ENCODE peak calls at places on chromosomes 2 and 18, in four cellular contexts. One of them, this sample, is unnamed.

GRCh38 chr2:17918789-17919188 is 40.3 kb downstream of the KCNS3 start:
- DNase-seq in vagina: no peak
- DNase-seq in progenitor cell of endocrine pancreas: no peak
- DNase-seq in K562: no peak
- DNase-seq in this sample: no peak

GRCh38 chr18:3261393-3262233 is at the start of gene MYL12B:
- DNase-seq in vagina: no peak
- DNase-seq in progenitor cell of endocrine pancreas: peak; percentile 67
- DNase-seq in K562: peak; percentile 92
- DNase-seq in this sample: peak; percentile 77

GRCh38 chr2:160271166-160272086 is 71.4 kb upstream of the ITGB6 start:
- DNase-seq in vagina: no peak
- DNase-seq in progenitor cell of endocrine pancreas: no peak
- DNase-seq in K562: peak; percentile 4
- DNase-seq in this sample: peak; percentile 28

GRCh38 chr18:11752116-11752911 is 63.2 kb downstream of the GNAL start:
- DNase-seq in vagina: no peak
- DNase-seq in progenitor cell of endocrine pancreas: no peak
- DNase-seq in K562: peak; percentile 8
- DNase-seq in this sample: no peak

GRCh38 chr2:179440642-179441251 is 176.1 kb upstream of the SESTD1 start:
- DNase-seq in vagina: no peak
- DNase-seq in progenitor cell of endocrine pancreas: no peak
- DNase-seq in K562: peak; percentile 48
- DNase-seq in this sample: no peak

GRCh38 chr2:86037141-86037794 is 68.4 kb downstream of the POLR1A start:
- DNase-seq in vagina: no peak
- DNase-seq in progenitor cell of endocrine pancreas: no peak
- DNase-seq in K562: peak; percentile 25
- DNase-seq in this sample: peak; percentile 89

GRCh38 chr18:59960272-59960671 is 60.5 kb downstream of the PMAIP1 start:
- DNase-seq in vagina: no peak
- DNase-seq in progenitor cell of endocrine pancreas: no peak
- DNase-seq in K562: no peak
- DNase-seq in this sample: no peak

GRCh38 chr2:59025157-59025757 is 784.1 kb upstream of the FANCL start:
- DNase-seq in vagina: no peak
- DNase-seq in progenitor cell of endocrine pancreas: peak; percentile 24
- DNase-seq in K562: peak; percentile 55
- DNase-seq in this sample: no peak

GRCh38 chr2:222651721-222652420 is 4.0 kb downstream of the FARSB start:
- DNase-seq in vagina: no peak
- DNase-seq in progenitor cell of endocrine pancreas: no peak
- DNase-seq in K562: no peak
- DNase-seq in this sample: no peak

GRCh38 chr18:42614619-42615293 is 500.7 kb downstream of the RIT2 start:
- DNase-seq in vagina: no peak
- DNase-seq in progenitor cell of endocrine pancreas: no peak
- DNase-seq in K562: no peak
- DNase-seq in this sample: no peak

GRCh38 chr2:234403074-234403473 is 93.8 kb downstream of the ARL4C start:
- DNase-seq in vagina: no peak
- DNase-seq in progenitor cell of endocrine pancreas: no peak
- DNase-seq in K562: no peak
- DNase-seq in this sample: no peak

GRCh38 chr2:208370881-208371633 is 35.5 kb upstream of the PTH2R start:
- DNase-seq in vagina: no peak
- DNase-seq in progenitor cell of endocrine pancreas: no peak
- DNase-seq in K562: peak; percentile 52
- DNase-seq in this sample: no peak

GRCh38 chr2:76128622-76129021 is 417.9 kb upstream of the GCFC2 start:
- DNase-seq in vagina: no peak
- DNase-seq in progenitor cell of endocrine pancreas: no peak
- DNase-seq in K562: no peak
- DNase-seq in this sample: no peak

GRCh38 chr2:176612736-176613135 is 343.5 kb downstream of the MTX2 start:
- DNase-seq in vagina: no peak
- DNase-seq in progenitor cell of endocrine pancreas: no peak
- DNase-seq in K562: no peak
- DNase-seq in this sample: no peak

GRCh38 chr2:25340340-25340886 is 1.3 kb downstream of the DNMT3A start:
- DNase-seq in vagina: no peak
- DNase-seq in progenitor cell of endocrine pancreas: no peak
- DNase-seq in K562: peak; percentile 17
- DNase-seq in this sample: peak; percentile 75

GRCh38 chr18:67509711-67510110 is 6.8 kb downstream of the DSEL start:
- DNase-seq in vagina: no peak
- DNase-seq in progenitor cell of endocrine pancreas: no peak
- DNase-seq in K562: no peak
- DNase-seq in this sample: no peak

GRCh38 chr2:11729362-11730212 is 16.8 kb upstream of the LPIN1 start:
- DNase-seq in vagina: no peak
- DNase-seq in progenitor cell of endocrine pancreas: no peak
- DNase-seq in K562: no peak
- DNase-seq in this sample: no peak

GRCh38 chr2:241218131-241219029 is 29.9 kb downstream of the ANO7 start:
- DNase-seq in vagina: no peak
- DNase-seq in progenitor cell of endocrine pancreas: peak; percentile 43
- DNase-seq in K562: peak; percentile 71
- DNase-seq in this sample: peak; percentile 56

GRCh38 chr2:31168291-31168690 is 30.1 kb upstream of the GALNT14 start:
- DNase-seq in vagina: no peak
- DNase-seq in progenitor cell of endocrine pancreas: no peak
- DNase-seq in K562: no peak
- DNase-seq in this sample: no peak

GRCh38 chr2:45890819-45891218 is 239.3 kb downstream of the PRKCE start:
- DNase-seq in vagina: no peak
- DNase-seq in progenitor cell of endocrine pancreas: no peak
- DNase-seq in K562: no peak
- DNase-seq in this sample: no peak
- TF ChIP-seq CTCF in vagina: no peak
- TF ChIP-seq CTCF in progenitor cell of endocrine pancreas: no peak
- TF ChIP-seq CTCF in K562: no peak
- TF ChIP-seq CTCF in this sample: no peak

GRCh38 chr2:10303634-10304378 is 1.1 kb downstream of the HPCAL1 start:
- DNase-seq in vagina: no peak
- DNase-seq in progenitor cell of endocrine pancreas: peak; percentile 48
- DNase-seq in K562: peak; percentile 57
- DNase-seq in this sample: peak; percentile 52
- TF ChIP-seq CTCF in vagina: no peak
- TF ChIP-seq CTCF in progenitor cell of endocrine pancreas: peak; percentile 38
- TF ChIP-seq CTCF in K562: peak; percentile 18
- TF ChIP-seq CTCF in this sample: no peak

DNA sequence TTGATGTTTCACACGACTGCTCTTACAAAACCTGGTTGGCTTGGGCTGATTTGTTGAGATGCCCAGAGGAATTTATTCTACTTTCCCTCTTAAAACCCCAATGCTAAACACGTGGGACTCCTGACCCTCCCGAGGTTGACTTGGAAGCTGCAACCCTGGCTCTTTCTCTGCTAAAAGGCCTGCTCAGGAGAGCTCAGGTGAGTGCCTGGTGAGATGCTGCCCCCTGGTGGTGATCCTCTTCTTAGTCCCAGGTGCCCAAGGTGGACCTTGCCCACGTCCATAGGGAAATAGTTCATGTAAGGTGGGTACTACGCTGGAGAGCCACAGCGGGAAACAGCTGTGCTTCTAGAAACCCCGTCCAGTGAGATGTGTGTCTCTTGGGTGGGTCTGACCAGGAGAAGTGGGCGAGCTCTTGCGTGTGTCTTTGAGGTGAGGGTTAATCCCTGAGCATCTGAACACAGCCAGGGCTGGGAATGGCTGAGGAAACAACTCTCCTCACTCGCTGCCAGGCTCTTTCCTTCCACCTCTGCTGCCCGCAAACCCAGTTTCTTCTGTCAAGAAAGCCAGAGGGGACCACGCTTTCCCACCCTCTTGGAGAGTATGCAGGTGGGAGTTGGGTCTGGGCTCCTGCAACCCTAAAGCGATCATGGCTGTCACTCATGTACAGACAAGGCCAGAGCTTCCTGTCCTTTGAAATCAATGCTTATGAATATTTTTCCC is 25.5 kb upstream of the PXDN start:
- DNase-seq in vagina: no peak
- DNase-seq in progenitor cell of endocrine pancreas: peak; percentile 82
- DNase-seq in K562: peak; percentile 69
- DNase-seq in this sample: peak; percentile 60
- TF ChIP-seq CTCF in vagina: peak; percentile 50
- TF ChIP-seq CTCF in progenitor cell of endocrine pancreas: peak; percentile 93
- TF ChIP-seq CTCF in K562: peak; percentile 83
- TF ChIP-seq CTCF in this sample: peak; percentile 42

DNA sequence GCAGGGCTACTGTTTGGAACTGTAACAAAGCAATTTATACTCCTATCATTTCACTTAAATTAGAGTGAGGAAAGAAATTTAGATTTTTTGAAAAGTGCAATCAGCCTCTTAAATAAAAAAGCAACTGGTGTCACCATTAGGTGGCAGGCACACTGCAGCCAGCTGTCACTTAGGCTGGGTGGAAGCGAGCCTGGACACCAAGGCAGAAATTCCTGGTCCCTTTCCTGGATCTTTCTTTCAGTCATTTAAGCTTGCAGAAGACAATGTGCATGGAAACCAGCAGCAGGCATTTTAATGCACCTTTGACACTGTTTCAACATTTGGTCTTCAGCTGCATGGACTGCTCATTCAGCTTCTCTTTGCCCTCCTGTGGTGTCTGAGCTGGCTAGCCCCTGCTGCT is 61.0 kb downstream of the AQP4 start:
- DNase-seq in vagina: no peak
- DNase-seq in progenitor cell of endocrine pancreas: no peak
- DNase-seq in K562: no peak
- DNase-seq in this sample: no peak
- TF ChIP-seq CTCF in vagina: no peak
- TF ChIP-seq CTCF in progenitor cell of endocrine pancreas: peak; percentile 56
- TF ChIP-seq CTCF in K562: no peak
- TF ChIP-seq CTCF in this sample: no peak

GRCh38 chr2:20755132-20755800 is 67.6 kb downstream of the LDAH start:
- DNase-seq in vagina: no peak
- DNase-seq in progenitor cell of endocrine pancreas: no peak
- DNase-seq in K562: no peak
- DNase-seq in this sample: no peak
- TF ChIP-seq CTCF in vagina: no peak
- TF ChIP-seq CTCF in progenitor cell of endocrine pancreas: peak; percentile 14
- TF ChIP-seq CTCF in K562: peak; percentile 13
- TF ChIP-seq CTCF in this sample: no peak

DNA sequence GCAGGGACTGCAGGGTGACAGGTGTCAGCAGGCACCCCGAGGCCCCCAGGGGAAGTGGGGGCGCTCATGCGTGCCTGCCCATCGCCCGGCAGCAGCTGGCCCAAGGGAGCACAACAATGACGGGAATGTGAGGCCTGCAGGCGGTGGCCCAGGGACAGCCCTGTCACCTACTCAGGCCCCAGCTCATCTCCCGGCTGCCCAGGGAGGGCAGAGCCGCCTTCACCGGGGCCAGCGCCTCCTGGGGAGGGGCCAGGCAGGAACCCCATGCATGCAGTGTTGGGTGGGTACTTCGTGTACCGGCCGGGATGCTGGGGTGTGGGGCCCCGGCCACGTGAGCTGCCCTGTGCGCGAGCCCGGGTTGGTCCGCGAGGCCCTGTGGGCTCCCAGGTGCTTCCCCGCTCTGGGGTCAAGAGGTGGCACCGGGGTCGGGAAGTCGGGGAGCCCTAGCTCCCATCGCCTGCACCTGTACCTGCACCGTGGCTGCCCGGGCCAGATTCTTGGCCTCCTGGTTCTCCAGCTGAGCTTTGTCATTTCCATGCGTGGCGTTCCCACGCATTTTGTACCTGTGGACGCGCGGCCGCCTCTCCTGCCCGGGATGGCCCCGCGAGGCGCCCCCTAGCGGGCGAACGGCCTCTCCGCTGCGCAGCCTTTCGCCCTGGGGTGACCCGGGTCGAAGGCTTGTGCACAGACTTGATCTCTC is 823 bp downstream of the KLHL30 start:
- DNase-seq in vagina: no peak
- DNase-seq in progenitor cell of endocrine pancreas: no peak
- DNase-seq in K562: peak; percentile 63
- DNase-seq in this sample: no peak
- TF ChIP-seq CTCF in vagina: no peak
- TF ChIP-seq CTCF in progenitor cell of endocrine pancreas: peak; percentile 62
- TF ChIP-seq CTCF in K562: peak; percentile 86
- TF ChIP-seq CTCF in this sample: no peak

GRCh38 chr2:8659735-8660492 is 21.9 kb upstream of the ID2 start:
- DNase-seq in vagina: no peak
- DNase-seq in progenitor cell of endocrine pancreas: no peak
- DNase-seq in K562: no peak
- DNase-seq in this sample: no peak

GRCh38 chr2:8663997-8664396 is 17.9 kb upstream of the ID2 start:
- DNase-seq in vagina: no peak
- DNase-seq in progenitor cell of endocrine pancreas: no peak
- DNase-seq in K562: no peak
- DNase-seq in this sample: peak; percentile 11

GRCh38 chr2:8661736-8662135 is 20.1 kb upstream of the ID2 start:
- DNase-seq in vagina: no peak
- DNase-seq in progenitor cell of endocrine pancreas: no peak
- DNase-seq in K562: no peak
- DNase-seq in this sample: no peak

GRCh38 chr2:8661235-8661634 is 20.6 kb upstream of the ID2 start:
- DNase-seq in vagina: no peak
- DNase-seq in progenitor cell of endocrine pancreas: no peak
- DNase-seq in K562: no peak
- DNase-seq in this sample: no peak

GRCh38 chr2:8662239-8662879 is 19.5 kb upstream of the ID2 start:
- DNase-seq in vagina: no peak
- DNase-seq in progenitor cell of endocrine pancreas: no peak
- DNase-seq in K562: peak; percentile 31
- DNase-seq in this sample: no peak
- TF ChIP-seq CTCF in vagina: no peak
- TF ChIP-seq CTCF in progenitor cell of endocrine pancreas: no peak
- TF ChIP-seq CTCF in K562: no peak
- TF ChIP-seq CTCF in this sample: no peak

GRCh38 chr2:64943387-64944150 is 45.6 kb upstream of the SLC1A4 start:
- DNase-seq in vagina: no peak
- DNase-seq in progenitor cell of endocrine pancreas: no peak
- DNase-seq in K562: no peak
- DNase-seq in this sample: peak; percentile 61

GRCh38 chr2:64942693-64943092 is 46.5 kb upstream of the SLC1A4 start:
- DNase-seq in vagina: no peak
- DNase-seq in progenitor cell of endocrine pancreas: no peak
- DNase-seq in K562: no peak
- DNase-seq in this sample: no peak

GRCh38 chr2:64939332-64939917 is 49.8 kb upstream of the SLC1A4 start:
- DNase-seq in vagina: no peak
- DNase-seq in progenitor cell of endocrine pancreas: no peak
- DNase-seq in K562: no peak
- DNase-seq in this sample: no peak

GRCh38 chr2:64941143-64941542 is 48.1 kb upstream of the SLC1A4 start:
- DNase-seq in vagina: no peak
- DNase-seq in progenitor cell of endocrine pancreas: no peak
- DNase-seq in K562: no peak
- DNase-seq in this sample: no peak

GRCh38 chr2:64941751-64942150 is 47.4 kb upstream of the SLC1A4 start:
- DNase-seq in vagina: no peak
- DNase-seq in progenitor cell of endocrine pancreas: no peak
- DNase-seq in K562: no peak
- DNase-seq in this sample: no peak
- TF ChIP-seq CTCF in vagina: no peak
- TF ChIP-seq CTCF in progenitor cell of endocrine pancreas: no peak
- TF ChIP-seq CTCF in K562: no peak
- TF ChIP-seq CTCF in this sample: no peak

This sample was measured in ovary.